ENCODE peak calls at places on chromosome 21, in four cellular contexts. R is fibroblast of lung, U is OCI-LY7, I is HL-60. L is an unnamed sample.

GRCh38 chr21:28439246-28439645 is 553.4 kb downstream of the LTN1 start:
- DNase-seq in I (no peak), U (no peak), R (peak; percentile 51), L (no peak)

GRCh38 chr21:16535100-16535418 is 805.3 kb downstream of the USP25 start:
- DNase-seq in U (no peak), R (peak; percentile 88), I (no peak), L (peak; percentile 96)

GRCh38 chr21:29114765-29115164 is 15.7 kb upstream of the MAP3K7CL start:
- DNase-seq in I (no peak), R (peak; percentile 81), U (no peak), L (peak; percentile 85)

GRCh38 chr21:39908265-39908923 is 41.2 kb downstream of the PCP4 start:
- DNase-seq in U (no peak), R (no peak), I (no peak), L (no peak)

GRCh38 chr21:29490016-29490415 is 191.3 kb downstream of the BACH1 start:
- DNase-seq in I (no peak), U (no peak), R (peak; percentile 39), L (no peak)

GRCh38 chr21:29504751-29505321 is 206.1 kb downstream of the BACH1 start:
- DNase-seq in U (no peak), I (no peak), R (no peak), L (peak; percentile 43)

GRCh38 chr21:31257265-31257664 is 86.8 kb downstream of the TIAM1 start:
- DNase-seq in I (no peak), U (no peak), R (no peak), L (no peak)

GRCh38 chr21:18529253-18529652 is 125.7 kb upstream of the TMPRSS15 start:
- DNase-seq in R (peak; percentile 81), I (no peak), U (no peak), L (peak; percentile 76)

GRCh38 chr21:24852610-24853195 is 754.6 kb downstream of the MRPL39 start:
- DNase-seq in I (no peak), R (no peak), U (no peak), L (peak; percentile 30)

GRCh38 chr21:28516011-28516410 is 476.7 kb downstream of the LTN1 start:
- DNase-seq in U (no peak), I (no peak), R (no peak), L (no peak)

GRCh38 chr21:34792504-34793089 is 123.8 kb downstream of the CLIC6 start:
- DNase-seq in U (no peak), I (no peak), R (no peak), L (no peak)

GRCh38 chr21:26679299-26679698 is 106.2 kb upstream of the CYYR1 start:
- DNase-seq in U (no peak), I (no peak), R (peak; percentile 49), L (no peak)

GRCh38 chr21:41350436-41351155 is 11.2 kb upstream of the MX2 start:
- DNase-seq in R (no peak), U (no peak), I (no peak), L (no peak)

GRCh38 chr21:31220567-31220966 is 123.5 kb downstream of the TIAM1 start:
- DNase-seq in U (no peak), R (peak; percentile 26), I (no peak), L (peak; percentile 28)

GRCh38 chr21:31974454-31974985 is 101.7 kb downstream of the HUNK start:
- DNase-seq in I (no peak), R (no peak), U (peak; percentile 22), L (no peak)

GRCh38 chr21:16536661-16537359 is 807.0 kb downstream of the USP25 start:
- DNase-seq in U (no peak), R (peak; percentile 75), I (no peak), L (peak; percentile 6)

GRCh38 chr21:34733866-34734265 is 65.1 kb downstream of the CLIC6 start:
- DNase-seq in R (no peak), I (no peak), U (no peak), L (no peak)

GRCh38 chr21:29753216-29753615 is 186.6 kb downstream of the GRIK1 start:
- DNase-seq in I (no peak), R (no peak), U (no peak), L (no peak)

GRCh38 chr21:33491373-33492102 is at the start of gene DNAJC28:
- DNase-seq in I (peak; percentile 78), U (peak; percentile 96), R (peak; percentile 91), L (peak; percentile 89)

GRCh38 chr21:33977721-33978369 is 62.2 kb upstream of the ATP5PO start:
- DNase-seq in I (no peak), R (no peak), U (no peak), L (no peak)

GRCh38 chr21:26519142-26519541 is 53.9 kb downstream of the CYYR1 start:
- DNase-seq in R (no peak), U (no peak), I (no peak), L (no peak)

GRCh38 chr21:41071410-41071809 is 96.5 kb upstream of the BACE2 start:
- DNase-seq in U (peak; percentile 2), R (no peak), I (no peak), L (no peak)

GRCh38 chr21:40386301-40386911 is 460.6 kb downstream of the DSCAM start:
- DNase-seq in R (no peak), U (peak; percentile 7), I (no peak), L (peak; percentile 47)

GRCh38 chr21:28974531-28975227 is 18.0 kb downstream of the LTN1 start:
- DNase-seq in R (no peak), I (no peak), U (no peak), L (no peak)

GRCh38 chr21:41582866-41583265 is 74.9 kb upstream of the TMPRSS2 start:
- DNase-seq in U (no peak), R (no peak), I (no peak), L (no peak)

GRCh38 chr21:33931799-33932390 is 16.3 kb upstream of the ATP5PO start:
- DNase-seq in I (no peak), U (no peak), R (peak; percentile 58), L (no peak)

GRCh38 chr21:13827201-13827600 is 217.6 kb downstream of the POTED start:
- DNase-seq in R (no peak), U (no peak), I (no peak), L (no peak)

GRCh38 chr21:31731112-31731801 is 661 bp downstream of the SCAF4 start:
- DNase-seq in R (peak; percentile 41), U (peak; percentile 71), I (no peak), L (peak; percentile 47)

GRCh38 chr21:26982767-26983166 is 15.9 kb upstream of the ADAMTS5 start:
- DNase-seq in U (no peak), R (peak; percentile 65), I (no peak), L (peak; percentile 77)

DNA sequence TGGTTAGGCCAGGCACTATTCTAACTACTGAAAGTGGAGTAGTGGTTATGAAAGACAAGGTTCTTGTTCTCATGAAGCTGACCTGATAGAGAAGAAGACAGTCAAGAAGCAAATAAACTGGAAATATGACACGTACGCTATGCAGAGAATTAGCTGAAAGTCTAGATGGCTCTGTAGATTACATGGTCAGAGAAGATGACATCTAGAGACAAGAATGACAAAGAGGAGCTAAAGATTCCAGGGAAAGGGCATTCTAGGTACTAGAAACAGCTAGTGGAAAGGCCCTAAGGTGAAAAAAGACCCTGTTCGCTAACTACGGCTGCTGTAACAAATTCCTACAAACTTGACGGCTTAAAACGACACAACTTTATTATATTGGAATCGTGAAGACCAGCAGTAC is 68.0 kb upstream of the NRIP1 start:
- DNase-seq in I (no peak), R (no peak), U (no peak), L (no peak)
- H3K4me3 ChIP-seq in I (no peak overlapping the region), R (no peak overlapping the region), U (no peak overlapping the region), L (no peak overlapping the region)

GRCh38 chr21:46139686-46140085 is 15.7 kb downstream of the FTCD start:
- DNase-seq in I (no peak), U (no peak), R (no peak), L (no peak)

GRCh38 chr21:46141767-46142580 is 13.4 kb downstream of the FTCD start:
- DNase-seq in U (no peak), I (no peak), R (no peak), L (no peak)

GRCh38 chr21:46145159-46145839 is 10.1 kb downstream of the FTCD start:
- DNase-seq in U (no peak), R (no peak), I (no peak), L (peak; percentile 1)

GRCh38 chr21:46144464-46145070 is 10.8 kb downstream of the FTCD start:
- DNase-seq in I (no peak), R (no peak), U (no peak), L (peak; percentile 8)

DNA sequence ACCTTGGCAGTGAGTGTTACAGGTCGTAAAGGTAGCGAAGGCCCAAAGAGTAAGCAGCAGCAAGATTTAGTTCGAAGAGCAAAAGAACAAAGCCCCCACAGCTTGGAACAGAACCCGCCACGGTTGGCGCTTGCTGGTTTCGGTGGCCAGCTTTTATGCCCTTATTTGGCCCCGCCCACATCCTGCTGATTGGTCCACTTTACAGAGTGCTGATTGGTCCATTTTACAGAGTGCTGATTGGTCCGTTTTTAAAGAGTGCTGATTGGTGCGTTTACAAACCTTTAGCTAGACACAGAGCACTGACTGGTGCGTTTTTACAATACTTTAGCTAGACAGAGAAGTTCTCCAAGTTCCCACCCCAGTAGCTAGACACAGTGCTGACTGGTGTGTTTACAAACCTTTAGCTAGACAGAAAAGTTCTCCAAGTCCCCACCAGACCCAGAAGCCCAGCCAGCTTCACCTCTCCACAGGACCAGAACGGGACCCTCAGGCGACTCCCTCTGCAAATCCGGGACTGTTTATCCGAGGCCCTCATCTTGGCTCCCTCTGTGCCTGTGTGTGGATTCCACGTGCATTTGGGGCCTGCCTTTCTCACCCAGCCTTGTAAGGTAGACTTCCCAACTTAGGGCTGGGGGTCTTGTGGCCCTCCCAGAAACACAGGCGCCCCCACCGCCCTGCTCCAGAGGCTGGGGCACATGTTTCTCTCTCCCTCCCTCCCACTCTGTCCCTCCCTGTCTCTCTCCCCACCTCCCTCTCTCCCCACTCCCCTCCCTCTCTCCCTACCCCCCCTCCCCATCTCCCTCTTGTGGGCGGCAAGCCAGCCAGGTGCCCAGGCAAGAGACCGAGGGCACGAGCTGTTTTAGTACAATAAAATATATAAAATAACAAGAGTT is 12.6 kb downstream of the FTCD start:
- DNase-seq in U (no peak), I (no peak), R (no peak), L (peak; percentile 6)
- H3K4me3 ChIP-seq in U (no peak overlapping the region), I (no peak overlapping the region), R (no peak overlapping the region), L (no peak overlapping the region)

GRCh38 chr21:42666918-42667317 is 13.5 kb downstream of the PDE9A start:
- DNase-seq in I (no peak), U (no peak), R (no peak), L (no peak)
- H3K4me3 ChIP-seq in I (no peak overlapping the region), U (no peak overlapping the region), R (no peak overlapping the region), L (no peak overlapping the region)

DNA sequence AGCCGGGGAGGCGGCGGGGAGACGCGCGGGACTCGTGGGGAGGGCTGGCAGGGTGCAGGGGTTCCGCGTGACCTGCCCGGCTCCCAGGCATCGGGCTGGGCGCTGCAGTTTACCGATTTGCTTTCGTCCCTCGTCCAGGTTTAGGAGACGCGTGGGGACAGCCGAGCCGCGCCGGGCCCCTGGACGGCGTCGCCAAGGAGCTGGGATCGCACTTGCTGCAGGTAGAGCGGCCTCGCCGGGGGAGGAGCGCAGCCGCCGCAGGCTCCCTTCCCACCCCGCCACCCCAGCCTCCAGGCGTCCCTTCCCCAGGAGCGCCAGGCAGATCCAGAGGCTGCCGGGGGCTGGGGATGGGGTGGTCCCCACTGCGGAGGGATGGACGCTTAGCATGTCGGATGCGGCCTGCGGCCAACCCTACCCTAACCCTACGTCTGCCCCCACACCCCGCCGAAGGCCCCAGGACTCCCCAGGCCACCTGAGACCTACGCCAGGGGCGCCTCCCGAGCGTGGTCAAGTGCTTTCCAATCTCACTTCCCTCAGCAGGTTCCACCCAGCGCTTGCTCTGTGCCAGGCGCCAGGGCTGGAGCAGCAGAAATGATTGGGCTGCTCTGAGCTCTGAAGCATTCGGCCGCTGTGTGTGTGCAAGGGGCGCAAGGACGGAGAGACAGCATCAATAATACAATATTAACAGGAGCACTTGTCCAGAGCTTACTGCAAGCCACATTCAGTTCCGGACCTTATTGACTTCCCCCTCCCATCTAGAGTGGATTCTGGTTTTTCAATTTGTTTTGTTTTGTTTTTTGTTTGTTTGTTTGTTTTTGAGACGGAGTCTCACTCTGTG is 10.3 kb downstream of the SIM2 start:
- DNase-seq in I (no peak), U (no peak), R (no peak), L (no peak)
- H3K4me3 ChIP-seq in I (no peak overlapping the region), U (no peak overlapping the region), R (no peak overlapping the region), L (no peak overlapping the region)

L was measured in MG63.